ENCODE peak calls at places on chromosomes 11 and 22, in five cellular contexts. Z, O, T, S and W are unnamed samples.

GRCh38 chr11:942853-943252 is 17.2 kb downstream of the AP2A2 start:
- DNase-seq in Z (peak; percentile 67), O (no peak), T (no peak), S (peak; percentile 28), W (no peak)

GRCh38 chr11:73053964-73054363 is 88.2 kb downstream of the FCHSD2 start:
- DNase-seq in Z (no peak), O (no peak), T (no peak), S (peak; percentile 63), W (no peak)

GRCh38 chr22:46879083-46879482 is 116.6 kb downstream of the TBC1D22A start:
- DNase-seq in Z (no peak), O (no peak), T (no peak), S (peak; percentile 17), W (no peak)

GRCh38 chr22:17785185-17786184 is 11.2 kb upstream of the BID start:
- DNase-seq in Z (peak; percentile 87), O (peak; percentile 96), T (no peak), S (peak; percentile 42), W (peak; percentile 88)

GRCh38 chr11:111918390-111919256 is at the start of gene C11orf52:
- DNase-seq in Z (peak; percentile 96), O (peak; percentile 69), T (no peak), S (peak; percentile 31), W (peak; percentile 94)

GRCh38 chr22:42281706-42282251 is 11.3 kb upstream of the TCF20 start:
- DNase-seq in Z (no peak), O (peak; percentile 44), T (no peak), S (no peak), W (peak; percentile 9)

GRCh38 chr11:1335811-1336761 is 26.7 kb upstream of the TOLLIP start:
- DNase-seq in Z (peak; percentile 70), O (peak; percentile 65), T (peak; percentile 77), S (peak; percentile 90), W (peak; percentile 66)

GRCh38 chr11:83724704-83725114 is 438.5 kb upstream of the CCDC90B start:
- DNase-seq in Z (no peak), O (peak; percentile 60), T (no peak), S (peak; percentile 33), W (peak; percentile 76)

GRCh38 chr11:112175596-112175947 is 260 bp downstream of the BCO2 start:
- DNase-seq in Z (no peak), O (no peak), T (no peak), S (no peak), W (no peak)

GRCh38 chr11:120394119-120394518 is 57.9 kb downstream of the ARHGEF12 start:
- DNase-seq in Z (no peak), O (no peak), T (no peak), S (no peak), W (no peak)

GRCh38 chr22:29030016-29030617 is 31.5 kb downstream of the C22orf31 start:
- DNase-seq in Z (peak; percentile 7), O (no peak), T (peak; percentile 8), S (peak; percentile 43), W (no peak)

GRCh38 chr11:13963169-13963948 is 836 bp downstream of the SPON1 start:
- DNase-seq in Z (no peak), O (no peak), T (no peak), S (peak; percentile 18), W (peak; percentile 49)

GRCh38 chr22:50012201-50013181 is at the start of gene IL17REL:
- DNase-seq in Z (peak; percentile 24), O (peak; percentile 54), T (no peak), S (peak; percentile 27), W (peak; percentile 34)

GRCh38 chr11:128506999-128507591 is 80.3 kb downstream of the ETS1 start:
- DNase-seq in Z (no peak), O (no peak), T (no peak), S (peak; percentile 96), W (no peak)

GRCh38 chr22:20862540-20862939 is 3.7 kb downstream of the SNAP29 start:
- DNase-seq in Z (peak; percentile 89), O (no peak), T (no peak), S (no peak), W (no peak)

GRCh38 chr11:74321487-74322188 is 10.2 kb upstream of the P4HA3 start:
- DNase-seq in Z (peak; percentile 62), O (peak; percentile 58), T (no peak), S (no peak), W (no peak)

GRCh38 chr22:49268924-49269323 is 558.7 kb downstream of the BRD1 start:
- DNase-seq in Z (no peak), O (no peak), T (no peak), S (no peak), W (no peak)

GRCh38 chr11:91404344-91404743 is 820.3 kb upstream of the FAT3 start:
- DNase-seq in Z (no peak), O (no peak), T (no peak), S (no peak), W (no peak)

GRCh38 chr22:31206896-31207687 is 5.0 kb upstream of the LIMK2 start:
- DNase-seq in Z (peak; percentile 97), O (no peak), T (no peak), S (no peak), W (no peak)

GRCh38 chr11:86738615-86739014 is 61.7 kb upstream of the PRSS23 start:
- DNase-seq in Z (no peak), O (no peak), T (no peak), S (no peak), W (no peak)
- H2BK12ac ChIP-seq in Z (peak overlapping the region; percentile 97), O (no peak overlapping the region), T (no peak overlapping the region), S (peak overlapping the region; percentile 88), W (no peak overlapping the region)

GRCh38 chr11:127411283-127411682 is 410.7 kb upstream of the KIRREL3 start:
- DNase-seq in Z (no peak), O (no peak), T (no peak), S (no peak), W (no peak)

GRCh38 chr11:127412722-127413121 is 412.2 kb upstream of the KIRREL3 start:
- DNase-seq in Z (no peak), O (no peak), T (no peak), S (no peak), W (no peak)

DNA sequence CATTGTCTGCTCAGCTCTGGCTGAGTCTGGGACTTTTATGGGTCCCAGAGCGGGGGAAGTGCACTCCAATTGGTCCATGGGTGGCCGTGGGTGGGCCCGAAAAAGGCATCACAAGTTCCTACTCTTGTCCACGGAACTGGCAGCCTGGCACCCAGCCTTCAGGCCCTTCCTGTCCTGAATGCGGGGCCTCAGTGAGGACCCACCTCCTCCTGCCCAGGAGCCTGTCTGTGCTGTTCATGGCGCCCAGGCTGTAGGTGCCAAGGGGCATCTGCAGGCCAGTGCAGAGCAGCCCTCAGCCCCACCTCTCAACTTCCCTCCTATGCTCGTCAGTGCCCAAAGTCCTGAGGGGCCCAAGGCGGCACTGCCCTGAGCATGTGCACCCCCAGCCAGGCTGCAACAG is 411.7 kb upstream of the KIRREL3 start:
- DNase-seq in Z (no peak), O (no peak), T (no peak), S (no peak), W (no peak)
- H2BK12ac ChIP-seq in Z (no peak overlapping the region), O (no peak overlapping the region), T (peak overlapping the region; percentile 75), S (no peak overlapping the region), W (no peak overlapping the region)

GRCh38 chr11:79007811-79008294 is 433.0 kb downstream of the TENM4 start:
- DNase-seq in Z (no peak), O (no peak), T (no peak), S (no peak), W (no peak)
- H2BK12ac ChIP-seq in Z (no peak overlapping the region), O (no peak overlapping the region), T (no peak overlapping the region), S (no peak overlapping the region), W (no peak overlapping the region)

GRCh38 chr11:131851951-131852350 is 481.5 kb downstream of the NTM start:
- DNase-seq in Z (no peak), O (no peak), T (no peak), S (no peak), W (no peak)

GRCh38 chr11:131855320-131855719 is 484.9 kb downstream of the NTM start:
- DNase-seq in Z (no peak), O (no peak), T (no peak), S (no peak), W (no peak)

GRCh38 chr11:131854391-131854790 is 484.0 kb downstream of the NTM start:
- DNase-seq in Z (no peak), O (no peak), T (no peak), S (no peak), W (no peak)

GRCh38 chr11:131850507-131850906 is 480.1 kb downstream of the NTM start:
- DNase-seq in Z (no peak), O (no peak), T (peak; percentile 48), S (no peak), W (no peak)

GRCh38 chr11:131852757-131853156 is 482.3 kb downstream of the NTM start:
- DNase-seq in Z (no peak), O (no peak), T (no peak), S (no peak), W (no peak)
- H2BK12ac ChIP-seq in Z (no peak overlapping the region), O (no peak overlapping the region), T (no peak overlapping the region), S (no peak overlapping the region), W (no peak overlapping the region)

DNA sequence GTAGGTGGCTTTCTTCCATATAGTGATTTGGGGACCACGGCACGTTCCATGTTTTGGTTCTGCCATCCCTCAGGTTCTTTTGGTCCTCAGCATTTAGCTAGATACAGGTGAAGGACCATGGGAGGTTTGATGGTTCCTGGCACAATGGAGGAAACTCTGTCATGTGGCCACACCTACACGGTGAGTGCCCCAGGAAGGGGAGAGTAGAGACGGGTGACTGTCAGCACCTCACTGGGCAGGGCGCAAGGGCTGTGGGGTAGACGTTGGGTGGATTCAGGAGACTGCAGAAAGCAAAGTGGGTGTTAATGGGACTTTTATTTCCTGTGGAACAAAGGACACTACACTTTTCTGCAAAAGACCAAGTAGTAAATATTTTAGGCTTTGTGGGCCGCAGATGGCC is 73.4 kb downstream of the PPP6R3 start:
- DNase-seq in Z (no peak), O (no peak), T (no peak), S (no peak), W (no peak)
- H2BK12ac ChIP-seq in Z (peak overlapping the region; percentile 70), O (no peak overlapping the region), T (no peak overlapping the region), S (no peak overlapping the region), W (no peak overlapping the region)

GRCh38 chr11:19808076-19808911 is 95.7 kb downstream of the NAV2 start:
- DNase-seq in Z (no peak), O (no peak), T (no peak), S (no peak), W (no peak)

GRCh38 chr11:19803506-19803998 is 90.9 kb downstream of the NAV2 start:
- DNase-seq in Z (peak; percentile 91), O (no peak), T (no peak), S (no peak), W (no peak)

GRCh38 chr11:19806251-19806650 is 93.6 kb downstream of the NAV2 start:
- DNase-seq in Z (peak; percentile 71), O (no peak), T (no peak), S (no peak), W (no peak)

GRCh38 chr11:19805346-19805745 is 92.7 kb downstream of the NAV2 start:
- DNase-seq in Z (peak; percentile 52), O (no peak), T (no peak), S (no peak), W (no peak)

GRCh38 chr11:19805827-19806226 is 93.2 kb downstream of the NAV2 start:
- DNase-seq in Z (no peak), O (no peak), T (no peak), S (no peak), W (no peak)
- H2BK12ac ChIP-seq in Z (no peak overlapping the region), O (no peak overlapping the region), T (no peak overlapping the region), S (no peak overlapping the region), W (no peak overlapping the region)

DNA sequence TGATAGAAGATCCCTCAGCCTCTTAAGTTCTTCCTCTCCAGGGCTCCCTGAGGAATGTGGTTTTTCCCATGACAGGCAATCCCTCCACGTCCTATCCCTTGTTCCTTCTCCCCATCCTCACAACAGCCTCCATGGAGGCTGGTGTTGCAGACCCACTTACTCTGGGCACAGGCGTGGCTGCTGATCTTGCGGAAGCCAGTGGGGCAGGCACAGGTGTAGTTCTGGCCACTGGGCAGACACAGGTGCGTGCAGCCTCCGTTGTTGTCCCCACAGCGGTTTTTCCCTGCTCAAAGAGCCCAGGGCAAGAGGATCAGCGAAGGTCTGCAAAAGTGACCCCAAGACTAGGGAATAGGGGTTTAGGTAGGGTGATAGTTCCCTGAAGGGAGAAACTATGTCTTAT is 29.1 kb downstream of the LRP4 start:
- DNase-seq in Z (no peak), O (no peak), T (no peak), S (no peak), W (no peak)
- H2BK12ac ChIP-seq in Z (no peak overlapping the region), O (no peak overlapping the region), T (no peak overlapping the region), S (no peak overlapping the region), W (no peak overlapping the region)